ENCODE peak calls at places on chromosomes 7 and 10, in seven cellular contexts. P is ascending aorta; N is activated CD4-positive, alpha-beta T cell treated with anti-CD3 and anti-CD28 coated beads, Interleukin-2, amount 50 U/mL, for 4 hours; W is GM12891; Z is EL; V is uterus; S is NCI-H1092. J is an unnamed sample.

GRCh38 chr10:18214692-18215563 is 74.7 kb downstream of the CACNB2 start:
- DNase-seq in P (no peak), N (no peak), W (peak), Z (peak), V (peak), S (no peak), J (peak)

GRCh38 chr7:153012203-153012602 is 252.7 kb downstream of the ACTR3B start:
- DNase-seq in P (no peak), N (no peak), W (no peak), Z (no peak), V (no peak), S (no peak), J (no peak)

GRCh38 chr10:124755581-124755980 is 11.4 kb upstream of the FAM53B start:
- DNase-seq in P (no peak), N (no peak), W (no peak), Z (no peak), V (no peak), S (no peak), J (no peak)

GRCh38 chr10:101566333-101567164 is 21.5 kb downstream of the POLL start:
- DNase-seq in P (no peak), N (no peak), W (peak), Z (no peak), V (peak), S (peak), J (peak)

GRCh38 chr10:124174071-124174566 is 80.7 kb upstream of the CHST15 start:
- DNase-seq in P (no peak), N (no peak), W (no peak), Z (no peak), V (no peak), S (no peak), J (no peak)

GRCh38 chr10:105464961-105465360 is 823.9 kb downstream of the SORCS3 start:
- DNase-seq in P (no peak), N (no peak), W (no peak), Z (no peak), V (no peak), S (no peak), J (no peak)

GRCh38 chr10:42958142-42958868 is 118.6 kb upstream of the RET start:
- DNase-seq in P (no peak), N (no peak), W (no peak), Z (no peak), V (no peak), S (no peak), J (no peak)

GRCh38 chr10:15163261-15163864 is 5.1 kb downstream of the NMT2 start:
- DNase-seq in P (no peak), N (no peak), W (no peak), Z (no peak), V (no peak), S (no peak), J (no peak)

GRCh38 chr7:105013818-105014724 is at the start of gene KMT2E:
- DNase-seq in P (peak), N (peak), W (peak), Z (peak), V (peak), S (peak), J (peak)

GRCh38 chr10:5582736-5583135 is 58.0 kb downstream of the CALML3 start:
- DNase-seq in P (no peak), N (no peak), W (no peak), Z (no peak), V (no peak), S (no peak), J (no peak)

GRCh38 chr10:87752571-87752970 is 65.5 kb downstream of the ATAD1 start:
- DNase-seq in P (no peak), N (no peak), W (no peak), Z (peak), V (no peak), S (no peak), J (no peak)

GRCh38 chr10:118238573-118239240 is 103.4 kb downstream of the FAM204A start:
- DNase-seq in P (no peak), N (no peak), W (no peak), Z (peak), V (no peak), S (no peak), J (no peak)

GRCh38 chr7:1939434-1940401 is 269.6 kb downstream of the ELFN1 start:
- DNase-seq in P (no peak), N (peak), W (no peak), Z (no peak), V (no peak), S (no peak), J (no peak)

GRCh38 chr10:105241254-105241653 is 600.2 kb downstream of the SORCS3 start:
- DNase-seq in P (no peak), N (no peak), W (no peak), Z (no peak), V (no peak), S (no peak), J (no peak)

GRCh38 chr7:133775201-133775600 is 351.9 kb upstream of the LRGUK start:
- DNase-seq in P (no peak), N (no peak), W (no peak), Z (no peak), V (no peak), S (no peak), J (no peak)

GRCh38 chr10:129244298-129244697 is 222.7 kb upstream of the MGMT start:
- DNase-seq in P (no peak), N (no peak), W (no peak), Z (no peak), V (no peak), S (no peak), J (no peak)

J was measured in ovary.